ENCODE peak calls at places on chromosome 16, in four cellular contexts. H is WTC11, G is H1, M is K562. A is an unnamed sample.

GRCh38 chr16:17508303-17508702 is 37.5 kb upstream of the XYLT1 start:
- DNase-seq in H (no peak), G (no peak), M (no peak), A (no peak)

GRCh38 chr16:24525970-24526559 is 13.3 kb upstream of the RBBP6 start:
- DNase-seq in H (no peak), G (peak; percentile 26), M (no peak), A (no peak)

GRCh38 chr16:52191533-52192134 is 355.3 kb downstream of the TOX3 start:
- DNase-seq in H (peak; percentile 81), G (peak; percentile 84), M (peak; percentile 69), A (peak; percentile 46)

GRCh38 chr16:60605176-60605575 is 1431.1 kb downstream of the CDH8 start:
- DNase-seq in H (no peak), G (no peak), M (no peak), A (no peak)

GRCh38 chr16:89722392-89723278 is 1.3 kb downstream of the ZNF276 start:
- DNase-seq in H (no peak), G (peak; percentile 62), M (no peak), A (no peak)

GRCh38 chr16:87850009-87851006 is 19.0 kb downstream of the SLC7A5 start:
- DNase-seq in H (peak; percentile 87), G (peak; percentile 94), M (peak; percentile 75), A (peak; percentile 91)

GRCh38 chr16:89120921-89121351 is 27.3 kb downstream of the ACSF3 start:
- DNase-seq in H (peak; percentile 1), G (no peak), M (no peak), A (no peak)

GRCh38 chr16:49659356-49659755 is 196.6 kb downstream of the ZNF423 start:
- DNase-seq in H (no peak), G (no peak), M (no peak), A (no peak)

GRCh38 chr16:87457724-87458423 is 35.0 kb downstream of the ZCCHC14 start:
- DNase-seq in H (no peak), G (no peak), M (no peak), A (peak; percentile 58)

GRCh38 chr16:47026492-47026891 is 53.0 kb upstream of the DNAJA2 start:
- DNase-seq in H (no peak), G (no peak), M (no peak), A (no peak)

GRCh38 chr16:50547944-50548658 is at the start of gene NKD1:
- DNase-seq in H (peak; percentile 69), G (peak; percentile 83), M (peak; percentile 91), A (peak; percentile 97)

GRCh38 chr16:17723735-17724134 is 253.0 kb upstream of the XYLT1 start:
- DNase-seq in H (no peak), G (no peak), M (no peak), A (no peak)

GRCh38 chr16:4795181-4795827 is at the start of gene SMIM22:
- DNase-seq in H (no peak), G (no peak), M (no peak), A (peak; percentile 65)

GRCh38 chr16:84532299-84532724 is 27.9 kb upstream of the MEAK7 start:
- DNase-seq in H (no peak), G (no peak), M (no peak), A (no peak)

GRCh38 chr16:3838600-3839401 is 41.7 kb downstream of the CREBBP start:
- DNase-seq in H (no peak), G (no peak), M (no peak), A (no peak)

GRCh38 chr16:72864130-72864833 is 183.6 kb downstream of the ZFHX3 start:
- DNase-seq in H (no peak), G (no peak), M (no peak), A (no peak)

GRCh38 chr16:65489531-65490023 is 367.7 kb upstream of the CDH11 start:
- DNase-seq in H (no peak), G (no peak), M (no peak), A (peak; percentile 56)

GRCh38 chr16:3235856-3236669 is 1.1 kb upstream of the ZNF200 start:
- DNase-seq in H (peak; percentile 59), G (peak; percentile 49), M (peak; percentile 66), A (no peak)

GRCh38 chr16:85417156-85417860 is 195.8 kb upstream of the GSE1 start:
- DNase-seq in H (no peak), G (peak; percentile 43), M (no peak), A (no peak)

GRCh38 chr16:53043986-53044571 is 8.6 kb downstream of the CHD9NB start:
- DNase-seq in H (peak; percentile 91), G (peak; percentile 98), M (no peak), A (no peak)

DNA sequence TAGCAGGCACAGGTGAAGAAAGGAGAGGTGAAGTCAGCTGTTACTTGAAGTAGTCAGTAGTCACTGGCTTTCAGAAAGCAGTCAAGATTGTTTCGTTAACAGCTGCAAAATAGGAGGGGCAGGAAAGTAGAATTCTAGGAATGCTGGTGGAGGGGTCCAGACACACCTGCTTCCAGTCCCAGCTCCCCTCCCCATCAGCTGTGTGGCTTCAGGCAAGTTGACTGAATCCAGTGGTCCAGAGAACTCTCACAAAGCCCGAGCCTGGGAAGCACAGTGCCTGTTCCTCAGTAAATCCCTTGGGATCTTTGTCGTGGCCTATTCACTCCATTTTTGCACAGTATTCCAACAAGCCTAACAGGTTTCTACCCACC is 4.6 kb upstream of the SOCS1 start:
- DNase-seq in H (no peak), G (no peak), M (no peak), A (no peak)
- TF ChIP-seq TEAD4 in H (no peak), G (peak; percentile 66), M (no peak), A (no peak)

GRCh38 chr16:66588981-66589713 is 9.9 kb downstream of the CMTM2 start:
- DNase-seq in H (peak; percentile 79), G (peak; percentile 73), M (peak; percentile 82), A (no peak)
- TF ChIP-seq TEAD4 in H (no peak), G (peak; percentile 15), M (no peak), A (no peak)

DNA sequence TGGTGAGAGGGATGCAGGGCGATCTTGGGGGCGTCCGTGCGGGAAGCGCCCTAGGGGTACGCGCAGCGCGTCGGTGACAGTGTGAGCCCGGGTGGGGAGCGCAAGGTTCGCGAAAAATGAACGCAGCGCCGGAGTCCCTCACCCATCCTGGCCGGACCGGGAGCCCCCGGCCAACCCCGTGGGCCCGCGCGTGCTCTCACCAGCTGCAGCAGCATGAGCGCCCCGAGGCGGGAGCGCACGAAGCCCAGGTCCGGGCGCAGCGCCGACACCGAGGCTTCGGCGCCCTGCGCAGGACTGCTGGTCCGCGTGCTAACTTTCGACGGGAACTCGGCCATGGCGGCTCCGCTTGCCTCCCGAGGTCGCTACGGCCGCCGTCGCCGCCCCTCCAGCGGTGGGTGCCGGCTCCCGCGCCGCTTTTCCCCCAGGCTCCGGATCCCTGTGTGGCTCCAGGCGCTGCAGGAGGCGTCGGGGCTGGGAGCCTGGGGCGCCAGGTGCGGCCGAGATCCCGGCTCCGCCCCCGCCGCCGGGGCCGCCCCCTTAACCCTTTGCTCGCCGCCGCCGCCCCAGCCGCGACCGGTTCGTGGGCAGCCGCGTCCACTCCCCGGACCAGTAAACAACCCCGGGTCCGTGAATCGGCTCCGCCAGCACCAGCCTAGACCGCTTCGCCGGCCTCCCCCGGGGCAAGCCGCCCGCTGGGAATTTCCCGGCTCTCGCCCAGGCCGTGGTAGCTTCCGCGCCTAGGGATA is at the start of gene PLLP:
- DNase-seq in H (peak; percentile 53), G (peak; percentile 87), M (peak; percentile 86), A (peak; percentile 90)
- TF ChIP-seq TEAD4 in H (peak; percentile 76), G (no peak), M (no peak), A (no peak)

GRCh38 chr16:19236561-19236960 is 49.0 kb upstream of the CLEC19A start:
- DNase-seq in H (no peak), G (no peak), M (no peak), A (no peak)
- TF ChIP-seq TEAD4 in H (no peak), G (no peak), M (no peak), A (no peak)

GRCh38 chr16:64489449-64489848 is 632.4 kb downstream of the CDH11 start:
- DNase-seq in H (no peak), G (no peak), M (no peak), A (no peak)
- TF ChIP-seq TEAD4 in H (no peak), G (no peak), M (no peak), A (no peak)